ENCODE peak calls at places on chromosomes 2 and 18, in seven cellular contexts. One of them, this sample, is unnamed.

GRCh38 chr18:70931942-70932814 is 643.3 kb downstream of the SOCS6 start:
- DNase-seq in SK-N-DZ: peak; percentile 46
- DNase-seq in EH: no peak
- DNase-seq in ecto neural progenitor cell: no peak
- DNase-seq in activated naive CD4-positive, alpha-beta T cell: no peak
- DNase-seq in HAP-1: peak; percentile 9
- DNase-seq in HFF-Myc: no peak
- DNase-seq in this sample: peak; percentile 68

GRCh38 chr2:8550932-8551621 is 130.8 kb upstream of the ID2 start:
- DNase-seq in EH: no peak
- DNase-seq in activated naive CD4-positive, alpha-beta T cell: no peak
- DNase-seq in SK-N-DZ: no peak
- DNase-seq in HAP-1: no peak
- DNase-seq in ecto neural progenitor cell: no peak
- DNase-seq in HFF-Myc: no peak
- DNase-seq in this sample: no peak

GRCh38 chr2:61431345-61431744 is 39.5 kb downstream of the USP34 start:
- DNase-seq in SK-N-DZ: no peak
- DNase-seq in ecto neural progenitor cell: no peak
- DNase-seq in HFF-Myc: no peak
- DNase-seq in EH: no peak
- DNase-seq in activated naive CD4-positive, alpha-beta T cell: no peak
- DNase-seq in HAP-1: no peak
- DNase-seq in this sample: no peak

GRCh38 chr2:99933894-99934650 is 208.3 kb downstream of the AFF3 start:
- DNase-seq in HFF-Myc: no peak
- DNase-seq in HAP-1: no peak
- DNase-seq in EH: no peak
- DNase-seq in SK-N-DZ: no peak
- DNase-seq in ecto neural progenitor cell: no peak
- DNase-seq in activated naive CD4-positive, alpha-beta T cell: no peak
- DNase-seq in this sample: no peak

GRCh38 chr2:46091004-46091403 is 206.2 kb upstream of the EPAS1 start:
- DNase-seq in HFF-Myc: no peak
- DNase-seq in EH: peak; percentile 9
- DNase-seq in ecto neural progenitor cell: no peak
- DNase-seq in SK-N-DZ: no peak
- DNase-seq in activated naive CD4-positive, alpha-beta T cell: no peak
- DNase-seq in HAP-1: no peak
- DNase-seq in this sample: no peak

GRCh38 chr18:34789768-34790344 is 79.8 kb downstream of the DTNA start:
- DNase-seq in activated naive CD4-positive, alpha-beta T cell: no peak
- DNase-seq in SK-N-DZ: no peak
- DNase-seq in ecto neural progenitor cell: no peak
- DNase-seq in HFF-Myc: no peak
- DNase-seq in EH: no peak
- DNase-seq in HAP-1: no peak
- DNase-seq in this sample: no peak

GRCh38 chr18:41072946-41073345 is 882.1 kb upstream of the PIK3C3 start:
- DNase-seq in HAP-1: no peak
- DNase-seq in activated naive CD4-positive, alpha-beta T cell: no peak
- DNase-seq in EH: no peak
- DNase-seq in SK-N-DZ: no peak
- DNase-seq in HFF-Myc: no peak
- DNase-seq in ecto neural progenitor cell: no peak
- DNase-seq in this sample: no peak

GRCh38 chr18:26654173-26655009 is 106.0 kb upstream of the KCTD1 start:
- DNase-seq in HAP-1: no peak
- DNase-seq in SK-N-DZ: no peak
- DNase-seq in EH: no peak
- DNase-seq in HFF-Myc: no peak
- DNase-seq in ecto neural progenitor cell: no peak
- DNase-seq in activated naive CD4-positive, alpha-beta T cell: no peak
- DNase-seq in this sample: no peak

GRCh38 chr18:37524546-37525301 is 40.9 kb downstream of the CELF4 start:
- DNase-seq in ecto neural progenitor cell: peak; percentile 72
- DNase-seq in EH: no peak
- DNase-seq in activated naive CD4-positive, alpha-beta T cell: no peak
- DNase-seq in HFF-Myc: no peak
- DNase-seq in HAP-1: no peak
- DNase-seq in SK-N-DZ: no peak
- DNase-seq in this sample: no peak

GRCh38 chr18:7608174-7608550 is 41.0 kb downstream of the PTPRM start:
- DNase-seq in HAP-1: no peak
- DNase-seq in activated naive CD4-positive, alpha-beta T cell: no peak
- DNase-seq in HFF-Myc: no peak
- DNase-seq in SK-N-DZ: no peak
- DNase-seq in EH: peak; percentile 67
- DNase-seq in ecto neural progenitor cell: no peak
- DNase-seq in this sample: peak; percentile 15

GRCh38 chr2:112886291-112886690 is 24.7 kb upstream of the IL37 start:
- DNase-seq in activated naive CD4-positive, alpha-beta T cell: no peak
- DNase-seq in EH: no peak
- DNase-seq in HFF-Myc: no peak
- DNase-seq in ecto neural progenitor cell: no peak
- DNase-seq in SK-N-DZ: no peak
- DNase-seq in HAP-1: no peak
- DNase-seq in this sample: no peak

GRCh38 chr2:234334146-234334545 is 162.7 kb downstream of the ARL4C start:
- DNase-seq in ecto neural progenitor cell: no peak
- DNase-seq in HAP-1: no peak
- DNase-seq in activated naive CD4-positive, alpha-beta T cell: no peak
- DNase-seq in EH: no peak
- DNase-seq in SK-N-DZ: peak; percentile 34
- DNase-seq in HFF-Myc: no peak
- DNase-seq in this sample: no peak

GRCh38 chr18:73986711-73987110 is 160.9 kb downstream of the FBXO15 start:
- DNase-seq in activated naive CD4-positive, alpha-beta T cell: no peak
- DNase-seq in EH: peak; percentile 31
- DNase-seq in HAP-1: no peak
- DNase-seq in SK-N-DZ: no peak
- DNase-seq in ecto neural progenitor cell: no peak
- DNase-seq in HFF-Myc: no peak
- DNase-seq in this sample: no peak

GRCh38 chr2:138432971-138433370 is 68.6 kb upstream of the SPOPL start:
- DNase-seq in EH: no peak
- DNase-seq in ecto neural progenitor cell: no peak
- DNase-seq in HFF-Myc: no peak
- DNase-seq in HAP-1: no peak
- DNase-seq in SK-N-DZ: no peak
- DNase-seq in activated naive CD4-positive, alpha-beta T cell: no peak
- DNase-seq in this sample: peak; percentile 51

GRCh38 chr2:181465686-181466375 is 8.6 kb downstream of the ITGA4 start:
- DNase-seq in HFF-Myc: peak; percentile 75
- DNase-seq in HAP-1: no peak
- DNase-seq in ecto neural progenitor cell: no peak
- DNase-seq in activated naive CD4-positive, alpha-beta T cell: no peak
- DNase-seq in EH: peak; percentile 58
- DNase-seq in SK-N-DZ: no peak
- DNase-seq in this sample: no peak

GRCh38 chr2:38959938-38960608 is 70.4 kb downstream of the ARHGEF33 start:
- DNase-seq in HAP-1: no peak
- DNase-seq in HFF-Myc: peak; percentile 20
- DNase-seq in ecto neural progenitor cell: peak; percentile 80
- DNase-seq in activated naive CD4-positive, alpha-beta T cell: peak; percentile 43
- DNase-seq in SK-N-DZ: no peak
- DNase-seq in EH: peak; percentile 80
- DNase-seq in this sample: peak; percentile 1

GRCh38 chr2:8515390-8515761 is 166.5 kb upstream of the ID2 start:
- DNase-seq in HFF-Myc: no peak
- DNase-seq in activated naive CD4-positive, alpha-beta T cell: no peak
- DNase-seq in SK-N-DZ: no peak
- DNase-seq in HAP-1: no peak
- DNase-seq in EH: peak; percentile 33
- DNase-seq in ecto neural progenitor cell: no peak
- DNase-seq in this sample: no peak

GRCh38 chr2:95314964-95315611 is 17.9 kb downstream of the KCNIP3 start:
- DNase-seq in HFF-Myc: no peak
- DNase-seq in EH: peak; percentile 60
- DNase-seq in activated naive CD4-positive, alpha-beta T cell: no peak
- DNase-seq in SK-N-DZ: peak; percentile 30
- DNase-seq in ecto neural progenitor cell: peak; percentile 67
- DNase-seq in HAP-1: peak; percentile 24
- DNase-seq in this sample: peak; percentile 60

GRCh38 chr2:225207471-225207870 is 165.2 kb upstream of the DOCK10 start:
- DNase-seq in activated naive CD4-positive, alpha-beta T cell: no peak
- DNase-seq in HFF-Myc: no peak
- DNase-seq in EH: no peak
- DNase-seq in ecto neural progenitor cell: no peak
- DNase-seq in SK-N-DZ: no peak
- DNase-seq in HAP-1: no peak
- DNase-seq in this sample: no peak

GRCh38 chr2:44273596-44273995 is 1.7 kb upstream of the SLC3A1 start:
- DNase-seq in HFF-Myc: no peak
- DNase-seq in HAP-1: no peak
- DNase-seq in SK-N-DZ: no peak
- DNase-seq in activated naive CD4-positive, alpha-beta T cell: no peak
- DNase-seq in EH: no peak
- DNase-seq in ecto neural progenitor cell: no peak
- DNase-seq in this sample: no peak

GRCh38 chr2:68565858-68566257 is 77.5 kb upstream of the PROKR1 start:
- DNase-seq in SK-N-DZ: no peak
- DNase-seq in HAP-1: no peak
- DNase-seq in ecto neural progenitor cell: no peak
- DNase-seq in EH: peak; percentile 20
- DNase-seq in activated naive CD4-positive, alpha-beta T cell: no peak
- DNase-seq in HFF-Myc: peak; percentile 5
- DNase-seq in this sample: peak; percentile 36